ENCODE peak calls at places on chromosomes 16 and 17, in six cellular contexts. F is transverse colon, L is K562, W is ovary, U is tibial nerve, Y is A549. G is an unnamed sample.

GRCh38 chr17:48002208-48002919 is 31.5 kb downstream of the CDK5RAP3 start:
- DNase-seq in F (no peak), L (peak; percentile 43), W (no peak), U (no peak), Y (peak; percentile 56), G (no peak)

GRCh38 chr17:18258356-18259038 is at the start of gene FLII:
- DNase-seq in F (peak; percentile 71), L (peak; percentile 69), W (peak; percentile 48), U (peak; percentile 22), Y (peak; percentile 70), G (peak; percentile 61)

GRCh38 chr16:75462804-75463203 is 1.7 kb downstream of the TMEM170A start:
- DNase-seq in F (no peak), L (no peak), W (no peak), U (no peak), Y (no peak), G (no peak)

GRCh38 chr17:19555746-19556145 is 22.1 kb downstream of the SLC47A1 start:
- DNase-seq in F (no peak), L (no peak), W (no peak), U (no peak), Y (no peak), G (no peak)

GRCh38 chr16:15795615-15796014 is 61.2 kb downstream of the MYH11 start:
- DNase-seq in F (no peak), L (no peak), W (no peak), U (no peak), Y (no peak), G (no peak)

GRCh38 chr16:68235105-68235881 is 634 bp downstream of the ESRP2 start:
- DNase-seq in F (peak; percentile 50), L (no peak), W (no peak), U (no peak), Y (no peak), G (peak; percentile 69)

GRCh38 chr17:57048096-57048495 is 37.0 kb upstream of the AKAP1 start:
- DNase-seq in F (no peak), L (no peak), W (no peak), U (no peak), Y (no peak), G (no peak)

GRCh38 chr17:80996422-80997305 is 5.0 kb downstream of the CHMP6 start:
- DNase-seq in F (no peak), L (no peak), W (no peak), U (no peak), Y (no peak), G (no peak)

GRCh38 chr16:49496656-49497055 is 123.1 kb downstream of the C16orf78 start:
- DNase-seq in F (no peak), L (no peak), W (no peak), U (no peak), Y (no peak), G (no peak)

GRCh38 chr16:68719993-68720489 is 17.1 kb upstream of the CDH1 start:
- DNase-seq in F (no peak), L (no peak), W (no peak), U (no peak), Y (no peak), G (no peak)

GRCh38 chr17:41793749-41794602 is 7.5 kb upstream of the JUP start:
- DNase-seq in F (no peak), L (peak; percentile 22), W (peak; percentile 46), U (no peak), Y (no peak), G (no peak)

GRCh38 chr16:31008154-31008950 is 2.1 kb downstream of the STX1B start:
- DNase-seq in F (no peak), L (no peak), W (no peak), U (no peak), Y (no peak), G (no peak)

GRCh38 chr17:78822552-78822951 is 18.1 kb downstream of the USP36 start:
- DNase-seq in F (no peak), L (no peak), W (no peak), U (no peak), Y (no peak), G (no peak)

GRCh38 chr17:49360796-49361128 is 1.3 kb downstream of the ZNF652 start:
- DNase-seq in F (peak; percentile 39), L (no peak), W (no peak), U (no peak), Y (no peak), G (no peak)

GRCh38 chr16:7990864-7991263 is 599.4 kb downstream of the TMEM114 start:
- DNase-seq in F (no peak), L (no peak), W (no peak), U (no peak), Y (no peak), G (no peak)

GRCh38 chr16:30340621-30341020 is 14.5 kb downstream of the CD2BP2 start:
- DNase-seq in F (no peak), L (no peak), W (no peak), U (no peak), Y (no peak), G (no peak)

GRCh38 chr16:54432481-54433229 is 146.1 kb upstream of the IRX3 start:
- DNase-seq in F (no peak), L (no peak), W (no peak), U (no peak), Y (no peak), G (no peak)

GRCh38 chr17:78291944-78292910 is 60.8 kb downstream of the TMEM235 start:
- DNase-seq in F (no peak), L (no peak), W (no peak), U (no peak), Y (no peak), G (no peak)

GRCh38 chr17:76497979-76498885 is 3.0 kb downstream of the RHBDF2 start:
- DNase-seq in F (peak; percentile 60), L (no peak), W (peak; percentile 68), U (no peak), Y (peak; percentile 70), G (peak; percentile 81)

GRCh38 chr17:27630607-27631408 is at the start of gene LGALS9:
- DNase-seq in F (peak; percentile 83), L (no peak), W (no peak), U (no peak), Y (no peak), G (peak; percentile 75)

GRCh38 chr16:10168258-10168657 is 14.0 kb downstream of the GRIN2A start:
- DNase-seq in F (no peak), L (no peak), W (no peak), U (no peak), Y (no peak), G (no peak)

GRCh38 chr17:58755577-58756245 is at the start of gene PPM1E:
- DNase-seq in F (peak; percentile 12), L (peak; percentile 85), W (peak; percentile 49), U (peak; percentile 9), Y (peak; percentile 56), G (peak; percentile 33)

GRCh38 chr16:74871608-74872007 is 97.0 kb upstream of the FA2H start:
- DNase-seq in F (no peak), L (no peak), W (no peak), U (no peak), Y (no peak), G (no peak)

GRCh38 chr17:266701-267656 is 85.5 kb upstream of the DOC2B start:
- DNase-seq in F (peak; percentile 6), L (no peak), W (no peak), U (no peak), Y (no peak), G (peak; percentile 23)

GRCh38 chr17:3534881-3535252 is 22.7 kb downstream of the TRPV3 start:
- DNase-seq in F (no peak), L (no peak), W (peak; percentile 44), U (peak; percentile 31), Y (peak; percentile 75), G (no peak)

GRCh38 chr17:79101111-79101673 is 26.6 kb downstream of the ENGASE start:
- DNase-seq in F (no peak), L (no peak), W (no peak), U (no peak), Y (no peak), G (no peak)

GRCh38 chr16:82972520-82972919 is 345.8 kb downstream of the CDH13 start:
- DNase-seq in F (no peak), L (no peak), W (no peak), U (no peak), Y (no peak), G (no peak)
- TF ChIP-seq EP300 in F (no peak), L (no peak), W (no peak), U (no peak), Y (no peak), G (no peak)

GRCh38 chr16:71626018-71626857 is at the start of gene MARVELD3:
- DNase-seq in F (peak; percentile 94), L (peak; percentile 60), W (peak; percentile 29), U (no peak), Y (no peak), G (peak; percentile 93)
- TF ChIP-seq CTCF in F (peak; percentile 6), L (no peak), W (no peak), U (no peak), Y (no peak), G (no peak)

GRCh38 chr16:5460701-5461100 is 363.1 kb upstream of the EEF2KMT start:
- DNase-seq in F (no peak), L (no peak), W (no peak), U (no peak), Y (no peak), G (no peak)
- TF ChIP-seq EP300 in F (no peak), L (no peak), W (no peak), U (no peak), Y (no peak), G (no peak)

GRCh38 chr16:1184156-1184868 is 31.4 kb downstream of the CACNA1H start:
- DNase-seq in F (peak; percentile 20), L (no peak), W (no peak), U (no peak), Y (peak; percentile 57), G (no peak)

GRCh38 chr16:1181715-1182671 is 29.1 kb downstream of the CACNA1H start:
- DNase-seq in F (peak; percentile 61), L (no peak), W (peak; percentile 96), U (no peak), Y (peak; percentile 83), G (peak; percentile 60)

GRCh38 chr16:1178295-1178910 is 25.5 kb downstream of the CACNA1H start:
- DNase-seq in F (no peak), L (peak; percentile 55), W (no peak), U (no peak), Y (no peak), G (no peak)

GRCh38 chr16:1183235-1183907 is 30.5 kb downstream of the CACNA1H start:
- DNase-seq in F (peak; percentile 53), L (no peak), W (peak; percentile 89), U (no peak), Y (peak; percentile 69), G (no peak)

DNA sequence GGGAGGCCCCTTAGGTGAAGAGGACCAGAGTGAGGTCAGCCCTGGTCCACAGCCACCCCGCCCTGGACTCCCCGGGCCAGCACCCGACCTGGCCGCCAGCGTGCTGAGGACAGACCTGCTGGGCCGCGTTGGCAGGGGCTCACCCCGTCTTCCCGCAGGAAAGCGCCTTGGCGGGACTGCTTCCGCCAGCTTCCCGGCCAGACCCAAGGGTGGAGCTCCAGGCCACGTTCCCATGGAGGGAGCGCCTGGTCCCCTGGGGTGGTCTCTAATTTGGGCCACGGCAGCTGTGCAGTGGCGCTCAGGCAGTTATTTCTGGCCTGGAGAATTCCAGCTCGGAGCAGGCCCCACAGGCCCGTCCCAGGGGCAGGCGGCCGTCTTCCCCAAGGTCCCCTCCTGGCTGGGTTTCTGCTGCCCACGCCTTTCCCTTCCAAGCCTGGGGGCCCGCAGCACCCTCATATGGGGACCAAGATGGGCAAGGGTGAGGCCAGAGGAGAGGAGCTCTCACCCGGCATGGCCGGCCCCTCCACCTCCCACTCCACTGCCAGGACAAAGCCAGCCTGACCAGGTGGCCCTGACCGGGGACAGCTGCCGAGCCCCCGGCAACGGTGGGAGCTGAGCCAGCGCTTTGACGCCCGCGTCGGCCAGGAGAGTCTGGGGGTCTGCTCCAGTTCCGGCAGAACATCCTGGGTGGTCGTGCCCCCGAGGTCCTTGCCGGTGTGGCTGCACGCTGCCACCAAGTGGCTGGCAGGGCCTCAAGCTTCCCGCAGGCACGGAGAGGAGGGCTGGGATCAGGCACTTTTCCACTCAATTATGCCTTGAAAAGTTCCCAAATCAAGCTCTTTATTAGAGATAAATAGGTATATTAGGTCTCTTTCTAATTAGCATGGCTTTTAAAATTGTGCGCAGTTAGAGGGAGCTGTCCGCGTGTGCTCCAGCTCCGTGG is 28.1 kb downstream of the CACNA1H start:
- DNase-seq in F (no peak), L (no peak), W (peak; percentile 76), U (no peak), Y (no peak), G (no peak)
- TF ChIP-seq CTCF in F (no peak), L (no peak), W (no peak), U (no peak), Y (peak; percentile 59), G (no peak)